ENCODE peak calls at places on chromosome 21, in six cellular contexts. P, A, T, Q, Z and R are unnamed samples.
A peak's percentile ranks its signal among the peaks of the same experiment; 100 is the strongest.

GRCh38 chr21:42154237-42155044 is 64.5 kb upstream of the ABCG1 start:
- DNase-seq in Z (no peak), P (no peak), A (no peak), T (no peak), Q (no peak), R (no peak)

GRCh38 chr21:15343066-15343465 is 278.3 kb upstream of the NRIP1 start:
- DNase-seq in T (no peak), A (no peak), Z (no peak), P (no peak), Q (no peak), R (no peak)

GRCh38 chr21:15247613-15248012 is 182.8 kb upstream of the NRIP1 start:
- DNase-seq in T (no peak), P (no peak), Q (no peak), Z (no peak), A (no peak), R (no peak)

GRCh38 chr21:44895859-44896258 is 22.4 kb upstream of the PTTG1IP start:
- DNase-seq in Z (no peak), T (no peak), P (no peak), A (no peak), Q (no peak), R (no peak)

GRCh38 chr21:34983680-34984086 is 65.4 kb downstream of the RUNX1 start:
- DNase-seq in Z (peak; percentile 64), P (no peak), T (no peak), A (no peak), Q (no peak), R (peak; percentile 83)

GRCh38 chr21:17610862-17611261 is 1.8 kb downstream of the BTG3 start:
- DNase-seq in T (peak; percentile 36), Q (no peak), Z (no peak), P (no peak), A (peak; percentile 42), R (no peak)

GRCh38 chr21:38223893-38224540 is 32.8 kb upstream of the KCNJ15 start:
- DNase-seq in Q (no peak), Z (no peak), T (no peak), P (no peak), A (peak; percentile 16), R (no peak)

GRCh38 chr21:14263879-14264278 is 47.9 kb downstream of the RBM11 start:
- DNase-seq in Z (no peak), P (no peak), Q (no peak), A (no peak), T (no peak), R (no peak)

GRCh38 chr21:44529011-44529421 is 11.0 kb downstream of the KRTAP10-1 start:
- DNase-seq in T (no peak), Q (no peak), P (no peak), A (no peak), Z (no peak), R (no peak)

GRCh38 chr21:36859744-36860501 is 106.5 kb downstream of the HLCS start:
- DNase-seq in P (peak; percentile 60), Z (no peak), T (no peak), A (peak; percentile 91), Q (no peak), R (peak; percentile 68)

GRCh38 chr21:45767071-45768006 is 123.8 kb downstream of the PCBP3 start:
- DNase-seq in T (no peak), P (no peak), Z (no peak), A (no peak), Q (no peak), R (no peak)

GRCh38 chr21:38448619-38449186 is 49.6 kb downstream of the ERG start:
- DNase-seq in Z (no peak), T (no peak), A (no peak), Q (no peak), P (no peak), R (no peak)

GRCh38 chr21:42093991-42094417 is 22.9 kb downstream of the UMODL1 start:
- DNase-seq in A (no peak), P (no peak), T (no peak), Q (no peak), Z (no peak), R (peak; percentile 97)

GRCh38 chr21:33433425-33434114 is 30.4 kb downstream of the IFNGR2 start:
- DNase-seq in A (no peak), T (no peak), Q (no peak), Z (no peak), P (peak; percentile 47), R (no peak)

GRCh38 chr21:46182548-46183336 is 1.5 kb downstream of the SPATC1L start:
- DNase-seq in A (peak; percentile 20), T (no peak), Q (no peak), P (peak; percentile 19), Z (no peak), R (no peak)

GRCh38 chr21:44958471-44959191 is 18.8 kb downstream of the SLX9 start:
- DNase-seq in T (no peak), Q (no peak), P (peak; percentile 57), Z (no peak), A (no peak), R (peak; percentile 32)

GRCh38 chr21:16069713-16070112 is 339.9 kb downstream of the USP25 start:
- DNase-seq in A (no peak), Z (no peak), P (no peak), T (no peak), Q (no peak), R (no peak)

GRCh38 chr21:18801468-18801867 is 397.9 kb upstream of the TMPRSS15 start:
- DNase-seq in T (peak; percentile 10), Z (no peak), A (no peak), P (no peak), Q (no peak), R (no peak)

GRCh38 chr21:42220138-42220701 is 1.3 kb downstream of the ABCG1 start:
- DNase-seq in T (peak; percentile 93), A (peak; percentile 75), Q (peak; percentile 53), P (peak; percentile 71), Z (peak; percentile 83), R (peak; percentile 70)

GRCh38 chr21:38114717-38115333 is 142.0 kb upstream of the KCNJ15 start:
- DNase-seq in Q (no peak), A (no peak), Z (no peak), T (no peak), P (no peak), R (no peak)

GRCh38 chr21:35528109-35529042 is 479.3 kb upstream of the RUNX1 start:
- DNase-seq in P (no peak), Q (peak; percentile 35), T (no peak), Z (no peak), A (peak; percentile 19), R (peak; percentile 26)

GRCh38 chr21:28485301-28486022 is 507.2 kb downstream of the LTN1 start:
- DNase-seq in T (no peak), Q (no peak), A (no peak), P (no peak), Z (no peak), R (no peak)

GRCh38 chr21:34844033-34844923 is 175.5 kb downstream of the CLIC6 start:
- DNase-seq in P (peak; percentile 72), Z (no peak), T (no peak), A (no peak), Q (no peak), R (peak; percentile 31)

GRCh38 chr21:38888956-38889605 is 83.4 kb downstream of the ETS2 start:
- DNase-seq in Z (no peak), T (no peak), P (no peak), A (no peak), Q (no peak), R (no peak)

GRCh38 chr21:46202592-46203202 is 18.4 kb upstream of the SPATC1L start:
- DNase-seq in A (no peak), Z (no peak), Q (no peak), P (no peak), T (no peak), R (no peak)

GRCh38 chr21:36347278-36347961 is 27.4 kb downstream of the MORC3 start:
- DNase-seq in Q (no peak), T (no peak), Z (no peak), P (no peak), A (no peak), R (no peak)